ENCODE peak calls at places on chromosomes 4 and X, in six cellular contexts. One of them, this sample, is unnamed.

GRCh38 chrX:131830400-131831184 is 192.5 kb upstream of the STK26 start:
- DNase-seq in A673: peak; percentile 92
- DNase-seq in activated CD4-positive, alpha-beta T cell treated with anti-CD3 and anti-CD28 coated beads, Interleukin-2, amount 50 U/mL, for 24 hours: peak; percentile 55
- DNase-seq in uterus: peak; percentile 64
- DNase-seq in OCI-M1: peak; percentile 96
- DNase-seq in activated T-helper 1 cell treated with Interleukin-2 at 50 U/mL for 16 hours: no peak
- DNase-seq in this sample: no peak

GRCh38 chrX:47313056-47313455 is 57.3 kb upstream of the ZNF157 start:
- DNase-seq in A673: no peak
- DNase-seq in activated CD4-positive, alpha-beta T cell treated with anti-CD3 and anti-CD28 coated beads, Interleukin-2, amount 50 U/mL, for 24 hours: no peak
- DNase-seq in uterus: no peak
- DNase-seq in OCI-M1: no peak
- DNase-seq in activated T-helper 1 cell treated with Interleukin-2 at 50 U/mL for 16 hours: no peak
- DNase-seq in this sample: no peak

GRCh38 chr4:5924466-5925125 is 31.7 kb upstream of the CRMP1 start:
- DNase-seq in A673: no peak
- DNase-seq in activated CD4-positive, alpha-beta T cell treated with anti-CD3 and anti-CD28 coated beads, Interleukin-2, amount 50 U/mL, for 24 hours: no peak
- DNase-seq in uterus: no peak
- DNase-seq in OCI-M1: no peak
- DNase-seq in activated T-helper 1 cell treated with Interleukin-2 at 50 U/mL for 16 hours: no peak
- DNase-seq in this sample: no peak

GRCh38 chrX:23332101-23332887 is 2.4 kb upstream of the PTCHD1 start:
- DNase-seq in A673: no peak
- DNase-seq in activated CD4-positive, alpha-beta T cell treated with anti-CD3 and anti-CD28 coated beads, Interleukin-2, amount 50 U/mL, for 24 hours: no peak
- DNase-seq in uterus: no peak
- DNase-seq in OCI-M1: no peak
- DNase-seq in activated T-helper 1 cell treated with Interleukin-2 at 50 U/mL for 16 hours: no peak
- DNase-seq in this sample: no peak

GRCh38 chr4:108303488-108304177 is 134.9 kb upstream of the LEF1 start:
- DNase-seq in A673: no peak
- DNase-seq in activated CD4-positive, alpha-beta T cell treated with anti-CD3 and anti-CD28 coated beads, Interleukin-2, amount 50 U/mL, for 24 hours: no peak
- DNase-seq in uterus: no peak
- DNase-seq in OCI-M1: no peak
- DNase-seq in activated T-helper 1 cell treated with Interleukin-2 at 50 U/mL for 16 hours: no peak
- DNase-seq in this sample: no peak

GRCh38 chrX:49139713-49140112 is 16.2 kb upstream of the GPKOW start:
- DNase-seq in A673: no peak
- DNase-seq in activated CD4-positive, alpha-beta T cell treated with anti-CD3 and anti-CD28 coated beads, Interleukin-2, amount 50 U/mL, for 24 hours: no peak
- DNase-seq in uterus: no peak
- DNase-seq in OCI-M1: peak; percentile 65
- DNase-seq in activated T-helper 1 cell treated with Interleukin-2 at 50 U/mL for 16 hours: no peak
- DNase-seq in this sample: no peak

GRCh38 chrX:45505214-45505613 is 304.5 kb upstream of the DIPK2B start:
- DNase-seq in A673: peak; percentile 15
- DNase-seq in activated CD4-positive, alpha-beta T cell treated with anti-CD3 and anti-CD28 coated beads, Interleukin-2, amount 50 U/mL, for 24 hours: no peak
- DNase-seq in uterus: no peak
- DNase-seq in OCI-M1: no peak
- DNase-seq in activated T-helper 1 cell treated with Interleukin-2 at 50 U/mL for 16 hours: no peak
- DNase-seq in this sample: no peak

GRCh38 chr4:173516621-173517612 is 13.1 kb downstream of the HAND2 start:
- DNase-seq in A673: no peak
- DNase-seq in activated CD4-positive, alpha-beta T cell treated with anti-CD3 and anti-CD28 coated beads, Interleukin-2, amount 50 U/mL, for 24 hours: no peak
- DNase-seq in uterus: no peak
- DNase-seq in OCI-M1: no peak
- DNase-seq in activated T-helper 1 cell treated with Interleukin-2 at 50 U/mL for 16 hours: no peak
- DNase-seq in this sample: no peak

GRCh38 chr4:75302648-75303047 is 211.6 kb downstream of the RCHY1 start:
- DNase-seq in A673: no peak
- DNase-seq in activated CD4-positive, alpha-beta T cell treated with anti-CD3 and anti-CD28 coated beads, Interleukin-2, amount 50 U/mL, for 24 hours: no peak
- DNase-seq in uterus: no peak
- DNase-seq in OCI-M1: peak; percentile 28
- DNase-seq in activated T-helper 1 cell treated with Interleukin-2 at 50 U/mL for 16 hours: no peak
- DNase-seq in this sample: no peak

GRCh38 chrX:45557390-45557789 is 356.7 kb upstream of the DIPK2B start:
- DNase-seq in A673: no peak
- DNase-seq in activated CD4-positive, alpha-beta T cell treated with anti-CD3 and anti-CD28 coated beads, Interleukin-2, amount 50 U/mL, for 24 hours: no peak
- DNase-seq in uterus: no peak
- DNase-seq in OCI-M1: no peak
- DNase-seq in activated T-helper 1 cell treated with Interleukin-2 at 50 U/mL for 16 hours: no peak
- DNase-seq in this sample: no peak